ENCODE peak calls at places on chromosomes 3 and 15, in seven cellular contexts. C is Right ventricle myocardium superior, N is SJSA1, R is NCI-H345, S is COR-L47, J is astrocyte of the spinal cord, P is lung microvascular endothelial cell. L is an unnamed sample.

GRCh38 chr3:141797819-141798405 is 34.7 kb downstream of the GRK7 start:
- DNase-seq in R (no peak), J (no peak), S (no peak), N (no peak), C (no peak), P (peak), L (no peak)

GRCh38 chr15:80105193-80105984 is 45.9 kb downstream of the ZFAND6 start:
- DNase-seq in C (no peak), J (peak), S (no peak), R (no peak), N (no peak), P (no peak), L (no peak)

GRCh38 chr15:64029633-64030032 is 16.7 kb downstream of the DAPK2 start:
- DNase-seq in C (no peak), R (no peak), J (no peak), P (no peak), N (no peak), S (no peak), L (no peak)

GRCh38 chr15:78263907-78264303 is 457 bp upstream of the DNAJA4 start:
- DNase-seq in J (no peak), R (no peak), C (no peak), N (no peak), P (no peak), S (no peak), L (no peak)

GRCh38 chr15:90095521-90095959 is 6.7 kb downstream of the IDH2 start:
- DNase-seq in R (peak), P (no peak), S (no peak), N (no peak), J (no peak), C (no peak), L (no peak)

GRCh38 chr3:196756738-196757137 is 17.1 kb downstream of the PAK2 start:
- DNase-seq in C (no peak), N (no peak), J (no peak), R (no peak), P (no peak), S (no peak), L (no peak)

GRCh38 chr3:188242426-188243123 is 88.6 kb downstream of the LPP start:
- DNase-seq in P (no peak), J (no peak), N (no peak), C (no peak), R (no peak), S (no peak), L (no peak)

GRCh38 chr3:39137991-39138803 is 15.2 kb downstream of the CSRNP1 start:
- DNase-seq in C (no peak), N (no peak), J (no peak), P (no peak), R (no peak), S (no peak), L (no peak)

GRCh38 chr3:134904796-134905646 is 110.0 kb downstream of the EPHB1 start:
- DNase-seq in P (no peak), R (peak), J (no peak), N (no peak), S (no peak), C (no peak), L (no peak)

GRCh38 chr3:12507871-12508281 is 23.6 kb downstream of the TSEN2 start:
- DNase-seq in S (no peak), J (peak), C (no peak), R (no peak), N (peak), P (peak), L (no peak)

GRCh38 chr3:63029326-63029725 is 154.1 kb upstream of the CADPS start:
- DNase-seq in C (no peak), R (no peak), N (no peak), S (no peak), P (no peak), J (no peak), L (no peak)

GRCh38 chr15:36737430-36737891 is 158.0 kb downstream of the CDIN1 start:
- DNase-seq in R (no peak), C (no peak), S (no peak), J (peak), N (no peak), P (no peak), L (no peak)

GRCh38 chr15:50256188-50257041 is 9.1 kb downstream of the HDC start:
- DNase-seq in J (peak), R (no peak), C (no peak), N (peak), P (no peak), S (no peak), L (no peak)

GRCh38 chr3:64422932-64423331 is 197.7 kb upstream of the PRICKLE2 start:
- DNase-seq in C (no peak), N (no peak), R (no peak), P (no peak), S (no peak), J (no peak), L (no peak)

GRCh38 chr3:46853441-46854410 is 9.5 kb downstream of the MYL3 start:
- DNase-seq in N (no peak), C (peak), J (no peak), R (no peak), P (no peak), S (no peak), L (no peak)

GRCh38 chr15:83365370-83365938 is 81.0 kb upstream of the BNC1 start:
- DNase-seq in N (no peak), J (peak), C (peak), S (no peak), P (no peak), R (no peak), L (no peak)

GRCh38 chr15:31215490-31216209 is 111.0 kb upstream of the KLF13 start:
- DNase-seq in S (peak), R (peak), J (peak), N (peak), P (peak), C (peak), L (peak)

GRCh38 chr3:43081796-43082195 is 24.1 kb downstream of the POMGNT2 start:
- DNase-seq in R (no peak), P (no peak), N (no peak), S (no peak), C (no peak), J (no peak), L (no peak)

GRCh38 chr3:37985637-37986320 is 4.8 kb upstream of the VILL start:
- DNase-seq in S (no peak), J (no peak), P (no peak), C (no peak), R (no peak), N (no peak), L (no peak)

GRCh38 chr3:128012050-128012449 is 40.2 kb upstream of the SEC61A1 start:
- DNase-seq in N (no peak), R (no peak), J (no peak), C (no peak), P (no peak), S (no peak), L (no peak)

GRCh38 chr3:138434276-138434874 is at the start of gene ESYT3:
- DNase-seq in R (peak), C (peak), N (peak), J (peak), S (peak), P (peak), L (peak)

GRCh38 chr15:39248204-39248603 is 332.7 kb upstream of the THBS1 start:
- DNase-seq in C (peak), P (peak), R (no peak), J (peak), N (peak), S (no peak), L (no peak)

GRCh38 chr3:139329364-139329850 is 14.4 kb upstream of the MRPS22 start:
- DNase-seq in S (peak), J (peak), N (peak), C (peak), P (peak), R (peak), L (peak)

GRCh38 chr15:39321977-39322376 is 258.9 kb upstream of the THBS1 start:
- DNase-seq in R (no peak), N (no peak), J (no peak), S (no peak), P (no peak), C (no peak), L (no peak)

GRCh38 chr3:125381743-125382142 is 6.6 kb upstream of the ZNF148 start:
- DNase-seq in J (peak), N (no peak), C (no peak), S (no peak), R (no peak), P (no peak), L (no peak)

GRCh38 chr3:71984843-71985594 is 200.1 kb upstream of the PROK2 start:
- DNase-seq in C (no peak), R (no peak), J (no peak), N (no peak), S (no peak), P (no peak), L (no peak)

GRCh38 chr15:48855501-48856440 is 22.2 kb upstream of the EID1 start:
- DNase-seq in N (no peak), P (peak), C (no peak), S (peak), J (peak), R (no peak), L (no peak)

GRCh38 chr3:166071-166470 is 30.5 kb upstream of the CHL1 start:
- DNase-seq in J (peak), P (no peak), R (no peak), C (no peak), S (peak), N (no peak), L (no peak)

GRCh38 chr15:41969851-41970431 is 2.4 kb downstream of the EHD4 start:
- DNase-seq in N (peak), C (no peak), R (no peak), S (no peak), J (no peak), P (peak), L (no peak)

GRCh38 chr3:194062825-194063224 is 73.1 kb upstream of the HES1 start:
- DNase-seq in C (no peak), J (no peak), S (no peak), N (no peak), P (no peak), R (no peak), L (no peak)

GRCh38 chr3:166071831-166072230 is 234.6 kb upstream of the BCHE start:
- DNase-seq in R (no peak), C (no peak), S (no peak), J (no peak), N (no peak), P (no peak), L (no peak)

GRCh38 chr3:62805578-62805977 is 69.6 kb downstream of the CADPS start:
- DNase-seq in R (peak), C (no peak), N (no peak), S (no peak), J (no peak), P (no peak), L (no peak)

GRCh38 chr3:119418641-119419040 is 44.8 kb downstream of the TMEM39A start:
- DNase-seq in J (no peak), S (no peak), C (no peak), R (no peak), N (no peak), P (no peak), L (no peak)

GRCh38 chr3:145906755-145907154 is 254.2 kb downstream of the PLOD2 start:
- DNase-seq in J (no peak), R (no peak), S (no peak), C (no peak), P (no peak), N (no peak), L (no peak)

GRCh38 chr3:141507392-141508066 is 20.7 kb downstream of the RASA2 start:
- DNase-seq in P (no peak), C (no peak), N (no peak), R (no peak), S (no peak), J (no peak), L (no peak)

GRCh38 chr15:58260911-58261267 is 122.7 kb downstream of the AQP9 start:
- DNase-seq in P (no peak), J (no peak), S (peak), N (no peak), R (peak), C (peak), L (peak)

GRCh38 chr15:50377867-50378751 is 23.1 kb upstream of the GABPB1 start:
- DNase-seq in R (no peak), J (no peak), N (no peak), P (no peak), S (no peak), C (no peak), L (no peak)

L was measured in NCI-H1092.